ENCODE peak calls at places on chromosomes 5 and 9, in ten cellular contexts. One of them, this sample, is unnamed.

GRCh38 chr5:29208026-29208425 is 1985.5 kb upstream of the CDH6 start:
- DNase-seq in activated T-helper 1 cell treated with anti-CD3 and anti-CD28 coated beads, Interleukin-12 subunit alpha, Interleukin-12 subunit beta, Interleukin-2, Interleukin-4 antibody, amounts not matched to agents 30 ng/mL and 10 ng/mL and 1 ng/mL, durations not matched to agents 14 hours and 24 hours and 36 hours: no peak
- DNase-seq in Peyer's patch: no peak
- DNase-seq in stimulated activated CD8-positive, alpha-beta memory T cell treated with anti-CD3 and anti-CD28 coated beads, Interleukin-4, amount 100 ng/mL, for 48 hours: no peak
- DNase-seq in H7: no peak
- DNase-seq in WERI-Rb-1: no peak
- DNase-seq in sigmoid colon: no peak
- DNase-seq in posterior cingulate gyrus: no peak
- DNase-seq in WTC11: no peak
- DNase-seq in T follicular helper cell: no peak
- DNase-seq in this sample: peak; percentile 18

GRCh38 chr5:91024160-91024559 is 359.0 kb downstream of the ARRDC3 start:
- DNase-seq in activated T-helper 1 cell treated with anti-CD3 and anti-CD28 coated beads, Interleukin-12 subunit alpha, Interleukin-12 subunit beta, Interleukin-2, Interleukin-4 antibody, amounts not matched to agents 30 ng/mL and 10 ng/mL and 1 ng/mL, durations not matched to agents 14 hours and 24 hours and 36 hours: no peak
- DNase-seq in Peyer's patch: no peak
- DNase-seq in stimulated activated CD8-positive, alpha-beta memory T cell treated with anti-CD3 and anti-CD28 coated beads, Interleukin-4, amount 100 ng/mL, for 48 hours: no peak
- DNase-seq in H7: no peak
- DNase-seq in WERI-Rb-1: no peak
- DNase-seq in sigmoid colon: no peak
- DNase-seq in posterior cingulate gyrus: no peak
- DNase-seq in WTC11: no peak
- DNase-seq in T follicular helper cell: no peak
- DNase-seq in this sample: no peak

GRCh38 chr5:73733219-73733618 is 107.2 kb downstream of the ARHGEF28 start:
- DNase-seq in activated T-helper 1 cell treated with anti-CD3 and anti-CD28 coated beads, Interleukin-12 subunit alpha, Interleukin-12 subunit beta, Interleukin-2, Interleukin-4 antibody, amounts not matched to agents 30 ng/mL and 10 ng/mL and 1 ng/mL, durations not matched to agents 14 hours and 24 hours and 36 hours: no peak
- DNase-seq in Peyer's patch: no peak
- DNase-seq in stimulated activated CD8-positive, alpha-beta memory T cell treated with anti-CD3 and anti-CD28 coated beads, Interleukin-4, amount 100 ng/mL, for 48 hours: no peak
- DNase-seq in H7: no peak
- DNase-seq in WERI-Rb-1: no peak
- DNase-seq in sigmoid colon: no peak
- DNase-seq in posterior cingulate gyrus: no peak
- DNase-seq in WTC11: no peak
- DNase-seq in T follicular helper cell: no peak
- DNase-seq in this sample: no peak

GRCh38 chr9:133252301-133252776 is 22.7 kb downstream of the ABO start:
- DNase-seq in activated T-helper 1 cell treated with anti-CD3 and anti-CD28 coated beads, Interleukin-12 subunit alpha, Interleukin-12 subunit beta, Interleukin-2, Interleukin-4 antibody, amounts not matched to agents 30 ng/mL and 10 ng/mL and 1 ng/mL, durations not matched to agents 14 hours and 24 hours and 36 hours: peak; percentile 35
- DNase-seq in Peyer's patch: peak; percentile 90
- DNase-seq in stimulated activated CD8-positive, alpha-beta memory T cell treated with anti-CD3 and anti-CD28 coated beads, Interleukin-4, amount 100 ng/mL, for 48 hours: no peak
- DNase-seq in H7: peak; percentile 59
- DNase-seq in WERI-Rb-1: no peak
- DNase-seq in sigmoid colon: no peak
- DNase-seq in posterior cingulate gyrus: no peak
- DNase-seq in WTC11: no peak
- DNase-seq in T follicular helper cell: no peak
- DNase-seq in this sample: peak; percentile 32

GRCh38 chr9:131188986-131189385 is 63.6 kb downstream of the NUP214 start:
- DNase-seq in activated T-helper 1 cell treated with anti-CD3 and anti-CD28 coated beads, Interleukin-12 subunit alpha, Interleukin-12 subunit beta, Interleukin-2, Interleukin-4 antibody, amounts not matched to agents 30 ng/mL and 10 ng/mL and 1 ng/mL, durations not matched to agents 14 hours and 24 hours and 36 hours: no peak
- DNase-seq in Peyer's patch: no peak
- DNase-seq in stimulated activated CD8-positive, alpha-beta memory T cell treated with anti-CD3 and anti-CD28 coated beads, Interleukin-4, amount 100 ng/mL, for 48 hours: no peak
- DNase-seq in H7: no peak
- DNase-seq in WERI-Rb-1: no peak
- DNase-seq in sigmoid colon: no peak
- DNase-seq in posterior cingulate gyrus: no peak
- DNase-seq in WTC11: no peak
- DNase-seq in T follicular helper cell: no peak
- DNase-seq in this sample: no peak

GRCh38 chr9:38682713-38683112 is 37.2 kb downstream of the FAM240B start:
- DNase-seq in activated T-helper 1 cell treated with anti-CD3 and anti-CD28 coated beads, Interleukin-12 subunit alpha, Interleukin-12 subunit beta, Interleukin-2, Interleukin-4 antibody, amounts not matched to agents 30 ng/mL and 10 ng/mL and 1 ng/mL, durations not matched to agents 14 hours and 24 hours and 36 hours: no peak
- DNase-seq in Peyer's patch: no peak
- DNase-seq in stimulated activated CD8-positive, alpha-beta memory T cell treated with anti-CD3 and anti-CD28 coated beads, Interleukin-4, amount 100 ng/mL, for 48 hours: no peak
- DNase-seq in H7: peak; percentile 62
- DNase-seq in WERI-Rb-1: no peak
- DNase-seq in sigmoid colon: no peak
- DNase-seq in posterior cingulate gyrus: no peak
- DNase-seq in WTC11: no peak
- DNase-seq in T follicular helper cell: no peak
- DNase-seq in this sample: peak; percentile 94

GRCh38 chr9:5361326-5362005 is 21.8 kb upstream of the RLN1 start:
- DNase-seq in activated T-helper 1 cell treated with anti-CD3 and anti-CD28 coated beads, Interleukin-12 subunit alpha, Interleukin-12 subunit beta, Interleukin-2, Interleukin-4 antibody, amounts not matched to agents 30 ng/mL and 10 ng/mL and 1 ng/mL, durations not matched to agents 14 hours and 24 hours and 36 hours: no peak
- DNase-seq in Peyer's patch: no peak
- DNase-seq in stimulated activated CD8-positive, alpha-beta memory T cell treated with anti-CD3 and anti-CD28 coated beads, Interleukin-4, amount 100 ng/mL, for 48 hours: no peak
- DNase-seq in H7: no peak
- DNase-seq in WERI-Rb-1: no peak
- DNase-seq in sigmoid colon: no peak
- DNase-seq in posterior cingulate gyrus: no peak
- DNase-seq in WTC11: no peak
- DNase-seq in T follicular helper cell: no peak
- DNase-seq in this sample: no peak

GRCh38 chr5:103036601-103037000 is 83.3 kb downstream of the GIN1 start:
- DNase-seq in activated T-helper 1 cell treated with anti-CD3 and anti-CD28 coated beads, Interleukin-12 subunit alpha, Interleukin-12 subunit beta, Interleukin-2, Interleukin-4 antibody, amounts not matched to agents 30 ng/mL and 10 ng/mL and 1 ng/mL, durations not matched to agents 14 hours and 24 hours and 36 hours: no peak
- DNase-seq in Peyer's patch: no peak
- DNase-seq in stimulated activated CD8-positive, alpha-beta memory T cell treated with anti-CD3 and anti-CD28 coated beads, Interleukin-4, amount 100 ng/mL, for 48 hours: no peak
- DNase-seq in H7: no peak
- DNase-seq in WERI-Rb-1: no peak
- DNase-seq in sigmoid colon: no peak
- DNase-seq in posterior cingulate gyrus: no peak
- DNase-seq in WTC11: no peak
- DNase-seq in T follicular helper cell: no peak
- DNase-seq in this sample: no peak

GRCh38 chr9:17613723-17614122 is 34.9 kb downstream of the SH3GL2 start:
- DNase-seq in activated T-helper 1 cell treated with anti-CD3 and anti-CD28 coated beads, Interleukin-12 subunit alpha, Interleukin-12 subunit beta, Interleukin-2, Interleukin-4 antibody, amounts not matched to agents 30 ng/mL and 10 ng/mL and 1 ng/mL, durations not matched to agents 14 hours and 24 hours and 36 hours: no peak
- DNase-seq in Peyer's patch: no peak
- DNase-seq in stimulated activated CD8-positive, alpha-beta memory T cell treated with anti-CD3 and anti-CD28 coated beads, Interleukin-4, amount 100 ng/mL, for 48 hours: no peak
- DNase-seq in H7: no peak
- DNase-seq in WERI-Rb-1: no peak
- DNase-seq in sigmoid colon: no peak
- DNase-seq in posterior cingulate gyrus: no peak
- DNase-seq in WTC11: no peak
- DNase-seq in T follicular helper cell: no peak
- DNase-seq in this sample: peak; percentile 56

GRCh38 chr5:61010759-61011460 is 65.9 kb downstream of the NDUFAF2 start:
- DNase-seq in activated T-helper 1 cell treated with anti-CD3 and anti-CD28 coated beads, Interleukin-12 subunit alpha, Interleukin-12 subunit beta, Interleukin-2, Interleukin-4 antibody, amounts not matched to agents 30 ng/mL and 10 ng/mL and 1 ng/mL, durations not matched to agents 14 hours and 24 hours and 36 hours: no peak
- DNase-seq in Peyer's patch: no peak
- DNase-seq in stimulated activated CD8-positive, alpha-beta memory T cell treated with anti-CD3 and anti-CD28 coated beads, Interleukin-4, amount 100 ng/mL, for 48 hours: no peak
- DNase-seq in H7: peak; percentile 12
- DNase-seq in WERI-Rb-1: no peak
- DNase-seq in sigmoid colon: no peak
- DNase-seq in posterior cingulate gyrus: no peak
- DNase-seq in WTC11: peak; percentile 44
- DNase-seq in T follicular helper cell: no peak
- DNase-seq in this sample: peak; percentile 14

GRCh38 chr9:132030626-132031325 is 48.9 kb downstream of the MED27 start:
- DNase-seq in activated T-helper 1 cell treated with anti-CD3 and anti-CD28 coated beads, Interleukin-12 subunit alpha, Interleukin-12 subunit beta, Interleukin-2, Interleukin-4 antibody, amounts not matched to agents 30 ng/mL and 10 ng/mL and 1 ng/mL, durations not matched to agents 14 hours and 24 hours and 36 hours: no peak
- DNase-seq in Peyer's patch: no peak
- DNase-seq in stimulated activated CD8-positive, alpha-beta memory T cell treated with anti-CD3 and anti-CD28 coated beads, Interleukin-4, amount 100 ng/mL, for 48 hours: no peak
- DNase-seq in H7: no peak
- DNase-seq in WERI-Rb-1: peak; percentile 87
- DNase-seq in sigmoid colon: no peak
- DNase-seq in posterior cingulate gyrus: no peak
- DNase-seq in WTC11: no peak
- DNase-seq in T follicular helper cell: no peak
- DNase-seq in this sample: no peak

GRCh38 chr9:115847245-115847644 is 306.3 kb upstream of the PAPPA start:
- DNase-seq in activated T-helper 1 cell treated with anti-CD3 and anti-CD28 coated beads, Interleukin-12 subunit alpha, Interleukin-12 subunit beta, Interleukin-2, Interleukin-4 antibody, amounts not matched to agents 30 ng/mL and 10 ng/mL and 1 ng/mL, durations not matched to agents 14 hours and 24 hours and 36 hours: no peak
- DNase-seq in Peyer's patch: no peak
- DNase-seq in stimulated activated CD8-positive, alpha-beta memory T cell treated with anti-CD3 and anti-CD28 coated beads, Interleukin-4, amount 100 ng/mL, for 48 hours: no peak
- DNase-seq in H7: no peak
- DNase-seq in WERI-Rb-1: no peak
- DNase-seq in sigmoid colon: no peak
- DNase-seq in posterior cingulate gyrus: no peak
- DNase-seq in WTC11: no peak
- DNase-seq in T follicular helper cell: no peak
- DNase-seq in this sample: peak; percentile 82

GRCh38 chr5:179188636-179189035 is 128.5 kb downstream of the ZNF354C start:
- DNase-seq in activated T-helper 1 cell treated with anti-CD3 and anti-CD28 coated beads, Interleukin-12 subunit alpha, Interleukin-12 subunit beta, Interleukin-2, Interleukin-4 antibody, amounts not matched to agents 30 ng/mL and 10 ng/mL and 1 ng/mL, durations not matched to agents 14 hours and 24 hours and 36 hours: no peak
- DNase-seq in Peyer's patch: peak; percentile 12
- DNase-seq in stimulated activated CD8-positive, alpha-beta memory T cell treated with anti-CD3 and anti-CD28 coated beads, Interleukin-4, amount 100 ng/mL, for 48 hours: no peak
- DNase-seq in H7: no peak
- DNase-seq in WERI-Rb-1: no peak
- DNase-seq in sigmoid colon: no peak
- DNase-seq in posterior cingulate gyrus: no peak
- DNase-seq in WTC11: no peak
- DNase-seq in T follicular helper cell: no peak
- DNase-seq in this sample: no peak

GRCh38 chr9:131500377-131500776 is 2.3 kb upstream of the POMT1 start:
- DNase-seq in activated T-helper 1 cell treated with anti-CD3 and anti-CD28 coated beads, Interleukin-12 subunit alpha, Interleukin-12 subunit beta, Interleukin-2, Interleukin-4 antibody, amounts not matched to agents 30 ng/mL and 10 ng/mL and 1 ng/mL, durations not matched to agents 14 hours and 24 hours and 36 hours: peak; percentile 65
- DNase-seq in Peyer's patch: no peak
- DNase-seq in stimulated activated CD8-positive, alpha-beta memory T cell treated with anti-CD3 and anti-CD28 coated beads, Interleukin-4, amount 100 ng/mL, for 48 hours: peak; percentile 82
- DNase-seq in H7: no peak
- DNase-seq in WERI-Rb-1: no peak
- DNase-seq in sigmoid colon: no peak
- DNase-seq in posterior cingulate gyrus: no peak
- DNase-seq in WTC11: no peak
- DNase-seq in T follicular helper cell: peak; percentile 63
- DNase-seq in this sample: peak; percentile 50

GRCh38 chr9:89453452-89453851 is 44.5 kb downstream of the SEMA4D start:
- DNase-seq in activated T-helper 1 cell treated with anti-CD3 and anti-CD28 coated beads, Interleukin-12 subunit alpha, Interleukin-12 subunit beta, Interleukin-2, Interleukin-4 antibody, amounts not matched to agents 30 ng/mL and 10 ng/mL and 1 ng/mL, durations not matched to agents 14 hours and 24 hours and 36 hours: no peak
- DNase-seq in Peyer's patch: no peak
- DNase-seq in stimulated activated CD8-positive, alpha-beta memory T cell treated with anti-CD3 and anti-CD28 coated beads, Interleukin-4, amount 100 ng/mL, for 48 hours: no peak
- DNase-seq in H7: no peak
- DNase-seq in WERI-Rb-1: no peak
- DNase-seq in sigmoid colon: no peak
- DNase-seq in posterior cingulate gyrus: peak; percentile 81
- DNase-seq in WTC11: no peak
- DNase-seq in T follicular helper cell: no peak
- DNase-seq in this sample: no peak

GRCh38 chr5:4553968-4554367 is 586.2 kb upstream of the ADAMTS16 start:
- DNase-seq in activated T-helper 1 cell treated with anti-CD3 and anti-CD28 coated beads, Interleukin-12 subunit alpha, Interleukin-12 subunit beta, Interleukin-2, Interleukin-4 antibody, amounts not matched to agents 30 ng/mL and 10 ng/mL and 1 ng/mL, durations not matched to agents 14 hours and 24 hours and 36 hours: no peak
- DNase-seq in Peyer's patch: no peak
- DNase-seq in stimulated activated CD8-positive, alpha-beta memory T cell treated with anti-CD3 and anti-CD28 coated beads, Interleukin-4, amount 100 ng/mL, for 48 hours: no peak
- DNase-seq in H7: no peak
- DNase-seq in WERI-Rb-1: no peak
- DNase-seq in sigmoid colon: no peak
- DNase-seq in posterior cingulate gyrus: no peak
- DNase-seq in WTC11: no peak
- DNase-seq in T follicular helper cell: no peak
- DNase-seq in this sample: no peak

GRCh38 chr5:149114403-149115312 is 26.6 kb upstream of the ABLIM3 start:
- DNase-seq in activated T-helper 1 cell treated with anti-CD3 and anti-CD28 coated beads, Interleukin-12 subunit alpha, Interleukin-12 subunit beta, Interleukin-2, Interleukin-4 antibody, amounts not matched to agents 30 ng/mL and 10 ng/mL and 1 ng/mL, durations not matched to agents 14 hours and 24 hours and 36 hours: peak; percentile 3
- DNase-seq in Peyer's patch: no peak
- DNase-seq in stimulated activated CD8-positive, alpha-beta memory T cell treated with anti-CD3 and anti-CD28 coated beads, Interleukin-4, amount 100 ng/mL, for 48 hours: peak; percentile 45
- DNase-seq in H7: peak; percentile 39
- DNase-seq in WERI-Rb-1: peak; percentile 48
- DNase-seq in sigmoid colon: peak; percentile 68
- DNase-seq in posterior cingulate gyrus: peak; percentile 76
- DNase-seq in WTC11: peak; percentile 59
- DNase-seq in T follicular helper cell: peak; percentile 9
- DNase-seq in this sample: peak; percentile 89

GRCh38 chr5:24530907-24531306 is 113.9 kb downstream of the CDH10 start:
- DNase-seq in activated T-helper 1 cell treated with anti-CD3 and anti-CD28 coated beads, Interleukin-12 subunit alpha, Interleukin-12 subunit beta, Interleukin-2, Interleukin-4 antibody, amounts not matched to agents 30 ng/mL and 10 ng/mL and 1 ng/mL, durations not matched to agents 14 hours and 24 hours and 36 hours: no peak
- DNase-seq in Peyer's patch: no peak
- DNase-seq in stimulated activated CD8-positive, alpha-beta memory T cell treated with anti-CD3 and anti-CD28 coated beads, Interleukin-4, amount 100 ng/mL, for 48 hours: no peak
- DNase-seq in H7: no peak
- DNase-seq in WERI-Rb-1: no peak
- DNase-seq in sigmoid colon: no peak
- DNase-seq in posterior cingulate gyrus: no peak
- DNase-seq in WTC11: no peak
- DNase-seq in T follicular helper cell: no peak
- DNase-seq in this sample: no peak

GRCh38 chr9:23663946-23664345 is 162.1 kb downstream of the ELAVL2 start:
- DNase-seq in activated T-helper 1 cell treated with anti-CD3 and anti-CD28 coated beads, Interleukin-12 subunit alpha, Interleukin-12 subunit beta, Interleukin-2, Interleukin-4 antibody, amounts not matched to agents 30 ng/mL and 10 ng/mL and 1 ng/mL, durations not matched to agents 14 hours and 24 hours and 36 hours: no peak
- DNase-seq in Peyer's patch: no peak
- DNase-seq in stimulated activated CD8-positive, alpha-beta memory T cell treated with anti-CD3 and anti-CD28 coated beads, Interleukin-4, amount 100 ng/mL, for 48 hours: no peak
- DNase-seq in H7: no peak
- DNase-seq in WERI-Rb-1: no peak
- DNase-seq in sigmoid colon: no peak
- DNase-seq in posterior cingulate gyrus: no peak
- DNase-seq in WTC11: no peak
- DNase-seq in T follicular helper cell: no peak
- DNase-seq in this sample: no peak

GRCh38 chr9:90871327-90871935 is 69.8 kb downstream of the SYK start:
- DNase-seq in activated T-helper 1 cell treated with anti-CD3 and anti-CD28 coated beads, Interleukin-12 subunit alpha, Interleukin-12 subunit beta, Interleukin-2, Interleukin-4 antibody, amounts not matched to agents 30 ng/mL and 10 ng/mL and 1 ng/mL, durations not matched to agents 14 hours and 24 hours and 36 hours: no peak
- DNase-seq in Peyer's patch: no peak
- DNase-seq in stimulated activated CD8-positive, alpha-beta memory T cell treated with anti-CD3 and anti-CD28 coated beads, Interleukin-4, amount 100 ng/mL, for 48 hours: no peak
- DNase-seq in H7: no peak
- DNase-seq in WERI-Rb-1: no peak
- DNase-seq in sigmoid colon: no peak
- DNase-seq in posterior cingulate gyrus: no peak
- DNase-seq in WTC11: no peak
- DNase-seq in T follicular helper cell: no peak
- DNase-seq in this sample: no peak

GRCh38 chr5:7852988-7853387 is 2.1 kb upstream of the CFAP90 start:
- DNase-seq in activated T-helper 1 cell treated with anti-CD3 and anti-CD28 coated beads, Interleukin-12 subunit alpha, Interleukin-12 subunit beta, Interleukin-2, Interleukin-4 antibody, amounts not matched to agents 30 ng/mL and 10 ng/mL and 1 ng/mL, durations not matched to agents 14 hours and 24 hours and 36 hours: no peak
- DNase-seq in Peyer's patch: no peak
- DNase-seq in stimulated activated CD8-positive, alpha-beta memory T cell treated with anti-CD3 and anti-CD28 coated beads, Interleukin-4, amount 100 ng/mL, for 48 hours: no peak
- DNase-seq in H7: no peak
- DNase-seq in WERI-Rb-1: no peak
- DNase-seq in sigmoid colon: no peak
- DNase-seq in posterior cingulate gyrus: no peak
- DNase-seq in WTC11: no peak
- DNase-seq in T follicular helper cell: no peak
- DNase-seq in this sample: no peak

GRCh38 chr5:94849324-94849723 is 230.9 kb downstream of the SLF1 start:
- DNase-seq in activated T-helper 1 cell treated with anti-CD3 and anti-CD28 coated beads, Interleukin-12 subunit alpha, Interleukin-12 subunit beta, Interleukin-2, Interleukin-4 antibody, amounts not matched to agents 30 ng/mL and 10 ng/mL and 1 ng/mL, durations not matched to agents 14 hours and 24 hours and 36 hours: no peak
- DNase-seq in Peyer's patch: no peak
- DNase-seq in stimulated activated CD8-positive, alpha-beta memory T cell treated with anti-CD3 and anti-CD28 coated beads, Interleukin-4, amount 100 ng/mL, for 48 hours: no peak
- DNase-seq in H7: no peak
- DNase-seq in WERI-Rb-1: no peak
- DNase-seq in sigmoid colon: no peak
- DNase-seq in posterior cingulate gyrus: no peak
- DNase-seq in WTC11: no peak
- DNase-seq in T follicular helper cell: no peak
- DNase-seq in this sample: no peak

GRCh38 chr9:102551346-102551745 is 443.8 kb upstream of the CYLC2 start:
- DNase-seq in activated T-helper 1 cell treated with anti-CD3 and anti-CD28 coated beads, Interleukin-12 subunit alpha, Interleukin-12 subunit beta, Interleukin-2, Interleukin-4 antibody, amounts not matched to agents 30 ng/mL and 10 ng/mL and 1 ng/mL, durations not matched to agents 14 hours and 24 hours and 36 hours: no peak
- DNase-seq in Peyer's patch: no peak
- DNase-seq in stimulated activated CD8-positive, alpha-beta memory T cell treated with anti-CD3 and anti-CD28 coated beads, Interleukin-4, amount 100 ng/mL, for 48 hours: no peak
- DNase-seq in H7: no peak
- DNase-seq in WERI-Rb-1: no peak
- DNase-seq in sigmoid colon: no peak
- DNase-seq in posterior cingulate gyrus: no peak
- DNase-seq in WTC11: no peak
- DNase-seq in T follicular helper cell: no peak
- DNase-seq in this sample: no peak

GRCh38 chr9:128887914-128888350 is 6.0 kb downstream of the LRRC8A start:
- DNase-seq in activated T-helper 1 cell treated with anti-CD3 and anti-CD28 coated beads, Interleukin-12 subunit alpha, Interleukin-12 subunit beta, Interleukin-2, Interleukin-4 antibody, amounts not matched to agents 30 ng/mL and 10 ng/mL and 1 ng/mL, durations not matched to agents 14 hours and 24 hours and 36 hours: no peak
- DNase-seq in Peyer's patch: no peak
- DNase-seq in stimulated activated CD8-positive, alpha-beta memory T cell treated with anti-CD3 and anti-CD28 coated beads, Interleukin-4, amount 100 ng/mL, for 48 hours: no peak
- DNase-seq in H7: peak; percentile 90
- DNase-seq in WERI-Rb-1: no peak
- DNase-seq in sigmoid colon: no peak
- DNase-seq in posterior cingulate gyrus: no peak
- DNase-seq in WTC11: peak; percentile 81
- DNase-seq in T follicular helper cell: no peak
- DNase-seq in this sample: no peak

GRCh38 chr5:74624931-74625505 is 15.5 kb downstream of the ENC1 start:
- DNase-seq in activated T-helper 1 cell treated with anti-CD3 and anti-CD28 coated beads, Interleukin-12 subunit alpha, Interleukin-12 subunit beta, Interleukin-2, Interleukin-4 antibody, amounts not matched to agents 30 ng/mL and 10 ng/mL and 1 ng/mL, durations not matched to agents 14 hours and 24 hours and 36 hours: no peak
- DNase-seq in Peyer's patch: no peak
- DNase-seq in stimulated activated CD8-positive, alpha-beta memory T cell treated with anti-CD3 and anti-CD28 coated beads, Interleukin-4, amount 100 ng/mL, for 48 hours: no peak
- DNase-seq in H7: no peak
- DNase-seq in WERI-Rb-1: peak; percentile 37
- DNase-seq in sigmoid colon: no peak
- DNase-seq in posterior cingulate gyrus: no peak
- DNase-seq in WTC11: no peak
- DNase-seq in T follicular helper cell: no peak
- DNase-seq in this sample: peak; percentile 68

GRCh38 chr9:135147938-135148337 is 60.5 kb downstream of the OLFM1 start:
- DNase-seq in activated T-helper 1 cell treated with anti-CD3 and anti-CD28 coated beads, Interleukin-12 subunit alpha, Interleukin-12 subunit beta, Interleukin-2, Interleukin-4 antibody, amounts not matched to agents 30 ng/mL and 10 ng/mL and 1 ng/mL, durations not matched to agents 14 hours and 24 hours and 36 hours: no peak
- DNase-seq in Peyer's patch: no peak
- DNase-seq in stimulated activated CD8-positive, alpha-beta memory T cell treated with anti-CD3 and anti-CD28 coated beads, Interleukin-4, amount 100 ng/mL, for 48 hours: no peak
- DNase-seq in H7: no peak
- DNase-seq in WERI-Rb-1: no peak
- DNase-seq in sigmoid colon: no peak
- DNase-seq in posterior cingulate gyrus: no peak
- DNase-seq in WTC11: no peak
- DNase-seq in T follicular helper cell: no peak
- DNase-seq in this sample: no peak

GRCh38 chr5:138716456-138716924 is 36.7 kb upstream of the CTNNA1 start:
- DNase-seq in activated T-helper 1 cell treated with anti-CD3 and anti-CD28 coated beads, Interleukin-12 subunit alpha, Interleukin-12 subunit beta, Interleukin-2, Interleukin-4 antibody, amounts not matched to agents 30 ng/mL and 10 ng/mL and 1 ng/mL, durations not matched to agents 14 hours and 24 hours and 36 hours: no peak
- DNase-seq in Peyer's patch: no peak
- DNase-seq in stimulated activated CD8-positive, alpha-beta memory T cell treated with anti-CD3 and anti-CD28 coated beads, Interleukin-4, amount 100 ng/mL, for 48 hours: no peak
- DNase-seq in H7: peak; percentile 61
- DNase-seq in WERI-Rb-1: no peak
- DNase-seq in sigmoid colon: no peak
- DNase-seq in posterior cingulate gyrus: no peak
- DNase-seq in WTC11: no peak
- DNase-seq in T follicular helper cell: no peak
- DNase-seq in this sample: no peak

GRCh38 chr5:134111741-134112647 is 2.5 kb upstream of the TCF7 start:
- DNase-seq in activated T-helper 1 cell treated with anti-CD3 and anti-CD28 coated beads, Interleukin-12 subunit alpha, Interleukin-12 subunit beta, Interleukin-2, Interleukin-4 antibody, amounts not matched to agents 30 ng/mL and 10 ng/mL and 1 ng/mL, durations not matched to agents 14 hours and 24 hours and 36 hours: peak; percentile 35
- DNase-seq in Peyer's patch: no peak
- DNase-seq in stimulated activated CD8-positive, alpha-beta memory T cell treated with anti-CD3 and anti-CD28 coated beads, Interleukin-4, amount 100 ng/mL, for 48 hours: no peak
- DNase-seq in H7: no peak
- DNase-seq in WERI-Rb-1: no peak
- DNase-seq in sigmoid colon: no peak
- DNase-seq in posterior cingulate gyrus: no peak
- DNase-seq in WTC11: no peak
- DNase-seq in T follicular helper cell: no peak
- DNase-seq in this sample: peak; percentile 54

This sample was measured in epithelial cell of esophagus.